ENCODE peak calls at places on chromosome 1, in six cellular contexts. R is lower lobe of right lung, Z is heart right ventricle, Y is thoracic aorta, A is AG04450, T is GM23338. V is an unnamed sample.

GRCh38 chr1:20137055-20137454 is 2.1 kb upstream of the PLA2G2F start:
- DNase-seq in A (no peak), Y (no peak), R (peak; percentile 37), T (no peak), Z (no peak), V (no peak)

GRCh38 chr1:119449964-119450363 is 35.0 kb downstream of the HSD3B2 start:
- DNase-seq in T (peak; percentile 86), A (no peak), Y (no peak), Z (no peak), R (no peak), V (peak; percentile 5)

GRCh38 chr1:57845041-57845440 is 421.2 kb upstream of the DAB1 start:
- DNase-seq in Y (no peak), A (no peak), R (no peak), Z (no peak), T (no peak), V (peak; percentile 73)

GRCh38 chr1:72366473-72366872 is 84.1 kb upstream of the NEGR1 start:
- DNase-seq in R (no peak), T (no peak), Z (no peak), Y (no peak), A (no peak), V (peak; percentile 72)

GRCh38 chr1:26915204-26915842 is 1.5 kb upstream of the NR0B2 start:
- DNase-seq in T (no peak), A (no peak), Y (no peak), Z (peak; percentile 66), R (no peak), V (no peak)

GRCh38 chr1:110385369-110385768 is 5.5 kb downstream of the SLC16A4 start:
- DNase-seq in T (no peak), R (no peak), Y (no peak), A (no peak), Z (no peak), V (no peak)

GRCh38 chr1:110850632-110851031 is 22.3 kb upstream of the CD53 start:
- DNase-seq in Y (no peak), A (no peak), T (no peak), R (no peak), Z (no peak), V (no peak)

GRCh38 chr1:216630532-216630931 is 92.7 kb downstream of the ESRRG start:
- DNase-seq in A (no peak), Z (no peak), Y (no peak), R (no peak), T (no peak), V (no peak)

GRCh38 chr1:245605480-245606156 is 450.8 kb downstream of the KIF26B start:
- DNase-seq in A (peak; percentile 70), R (no peak), Z (no peak), T (no peak), Y (no peak), V (peak; percentile 93)

GRCh38 chr1:36603461-36603860 is 120.7 kb upstream of the CSF3R start:
- DNase-seq in Y (no peak), Z (no peak), R (no peak), A (no peak), T (no peak), V (no peak)

GRCh38 chr1:43062527-43063080 is 103.9 kb upstream of the SLC2A1 start:
- DNase-seq in Y (no peak), A (no peak), R (no peak), T (no peak), Z (no peak), V (no peak)

GRCh38 chr1:3360646-3361257 is 93.7 kb upstream of the ARHGEF16 start:
- DNase-seq in A (no peak), Z (no peak), Y (no peak), T (no peak), R (no peak), V (no peak)

GRCh38 chr1:206897175-206897574 is at the start of gene IL24:
- DNase-seq in Z (no peak), A (no peak), Y (no peak), R (no peak), T (no peak), V (no peak)

GRCh38 chr1:13732971-13733667 is 33.1 kb downstream of the PRDM2 start:
- DNase-seq in A (no peak), T (no peak), R (no peak), Y (no peak), Z (no peak), V (no peak)

GRCh38 chr1:39987869-39988268 is 32.9 kb downstream of the MFSD2A start:
- DNase-seq in A (no peak), Y (no peak), Z (no peak), T (no peak), R (no peak), V (no peak)

GRCh38 chr1:192167941-192168685 is 9.9 kb downstream of the RGS18 start:
- DNase-seq in R (no peak), T (no peak), Y (no peak), Z (no peak), A (no peak), V (no peak)

GRCh38 chr1:869499-870244 is 54.1 kb upstream of the SAMD11 start:
- DNase-seq in A (no peak), R (peak; percentile 88), Z (peak; percentile 52), Y (no peak), T (peak; percentile 67), V (peak; percentile 11)

DNA sequence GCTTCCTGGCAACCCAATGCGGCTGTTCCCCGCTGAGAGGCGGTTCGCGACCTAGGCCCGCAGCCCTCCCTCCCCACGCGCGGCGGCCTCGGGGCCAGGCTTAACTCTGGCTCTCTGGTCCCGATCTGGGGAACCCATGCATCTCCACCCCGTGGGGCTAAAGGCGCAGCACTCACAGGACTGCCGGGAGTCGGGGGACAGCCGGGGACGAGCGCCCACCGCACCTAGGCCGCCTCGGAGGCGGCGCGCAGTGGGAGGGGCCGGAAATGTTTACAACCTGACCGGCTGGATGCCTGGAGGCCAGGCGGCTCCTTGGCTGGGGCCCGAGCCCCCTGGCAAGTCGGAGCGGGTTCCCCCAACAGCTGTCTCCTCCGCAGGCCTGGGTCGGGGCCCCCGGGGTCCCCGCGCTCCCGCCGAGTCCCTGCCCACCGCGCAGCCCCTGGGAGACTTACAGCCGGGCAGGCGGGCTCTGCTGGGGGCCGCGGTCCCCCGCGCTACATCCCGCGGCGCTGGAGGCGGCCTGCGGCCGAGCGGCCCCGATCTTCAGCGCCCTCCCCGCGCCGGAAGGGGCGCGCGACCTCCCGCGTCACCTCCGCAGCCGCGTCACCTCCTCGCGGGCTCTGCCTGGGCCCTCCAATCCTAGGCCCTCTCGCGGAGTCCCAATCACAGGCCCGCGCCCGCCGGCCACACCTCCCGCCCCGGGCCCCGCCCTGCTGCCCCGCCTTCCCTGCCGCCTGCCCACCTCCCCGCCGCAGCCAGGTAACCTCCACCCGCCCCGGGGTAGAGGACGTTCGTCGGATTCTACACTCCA is at the start of gene ADIPOR1:
- DNase-seq in Y (peak; percentile 71), T (peak; percentile 94), Z (peak; percentile 91), R (peak; percentile 96), A (no peak), V (peak; percentile 75)
- TF ChIP-seq CTCF in Y (peak; percentile 10), T (no peak), Z (peak; percentile 24), R (peak; percentile 38), A (no peak), V (no peak)

GRCh38 chr1:62196091-62196690 is 1.5 kb downstream of the L1TD1 start:
- DNase-seq in Y (no peak), Z (no peak), R (no peak), A (no peak), T (peak; percentile 67), V (no peak)
- H3K4me3 ChIP-seq in Y (no peak overlapping the region), Z (no peak overlapping the region), R (no peak overlapping the region), A (no peak overlapping the region), T (peak overlapping the region; percentile 78), V (no peak overlapping the region)

DNA sequence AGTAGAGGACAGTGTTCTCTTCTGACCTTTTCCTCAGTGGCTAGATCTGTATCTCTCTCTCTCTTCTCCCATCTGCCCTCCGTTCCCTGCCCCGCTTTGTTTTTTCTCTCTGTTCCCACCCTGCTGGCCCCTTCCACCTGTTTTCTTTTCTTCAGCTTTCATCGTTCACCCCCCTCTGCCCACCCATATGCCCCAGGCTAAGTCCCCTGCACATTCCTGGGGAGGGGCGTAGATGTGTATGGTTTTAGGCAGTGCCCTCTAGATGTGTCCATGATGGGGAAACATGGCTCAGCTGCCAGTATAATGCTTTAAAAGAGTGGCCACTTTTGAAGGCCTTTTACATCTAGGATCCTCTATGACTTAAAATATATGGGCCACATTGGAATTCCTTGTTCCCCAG is 13.6 kb downstream of the S100A11 start:
- DNase-seq in A (no peak), R (no peak), T (no peak), Z (no peak), Y (no peak), V (no peak)
- TF ChIP-seq CTCF in A (no peak), R (no peak), T (no peak), Z (no peak), Y (no peak), V (no peak)

GRCh38 chr1:44616991-44617702 is 57.1 kb downstream of the TMEM53 start:
- DNase-seq in R (no peak), Z (no peak), T (peak; percentile 72), Y (no peak), A (no peak), V (peak; percentile 69)
- H3K4me3 ChIP-seq in R (peak overlapping the region; percentile 38), Z (peak overlapping the region; percentile 43), T (peak overlapping the region; percentile 77), Y (peak overlapping the region; percentile 50), A (peak overlapping the region; percentile 42), V (peak overlapping the region; percentile 41)

V was measured in fibroblast of mammary gland.